ENCODE peak calls at places on chromosomes 6 and 20, in six cellular contexts. G is right lobe of liver, S is adrenal gland, H is upper lobe of left lung, X is esophagus squamous epithelium, W is colonic mucosa. D is an unnamed sample.

GRCh38 chr6:20833881-20834515 is 299.7 kb downstream of the CDKAL1 start:
- DNase-seq in G (no peak), X (no peak), H (no peak), S (no peak), W (no peak), D (no peak)

GRCh38 chr20:63847374-63848002 is 13.8 kb upstream of the ABHD16B start:
- DNase-seq in S (no peak), W (no peak), G (no peak), X (no peak), H (no peak), D (no peak)

GRCh38 chr6:139943391-139943790 is 568.9 kb upstream of the CITED2 start:
- DNase-seq in X (no peak), W (no peak), H (no peak), G (no peak), S (no peak), D (no peak)

GRCh38 chr6:166466178-166467122 is 83.7 kb upstream of the MPC1 start:
- DNase-seq in S (no peak), H (peak), W (no peak), X (no peak), G (no peak), D (no peak)

GRCh38 chr20:40188319-40188718 is 500.7 kb downstream of the MAFB start:
- DNase-seq in S (no peak), G (no peak), W (no peak), X (no peak), H (no peak), D (no peak)

GRCh38 chr6:41199427-41200246 is 1.3 kb downstream of the TREML2 start:
- DNase-seq in H (no peak), S (no peak), G (no peak), X (no peak), W (no peak), D (no peak)

GRCh38 chr20:52565614-52566013 is 374.0 kb upstream of the ZFP64 start:
- DNase-seq in S (no peak), X (no peak), H (no peak), W (no peak), G (no peak), D (no peak)

GRCh38 chr20:44970243-44970757 is 4.0 kb downstream of the STK4 start:
- DNase-seq in X (no peak), S (no peak), H (no peak), G (no peak), W (no peak), D (no peak)

GRCh38 chr6:113464536-113464935 is 392.6 kb upstream of the MARCKS start:
- DNase-seq in H (no peak), W (no peak), G (no peak), S (no peak), X (no peak), D (no peak)

GRCh38 chr6:158999154-158999668 is 791 bp downstream of the RSPH3 start:
- DNase-seq in W (no peak), H (peak), G (no peak), X (no peak), S (no peak), D (peak)

GRCh38 chr6:36676142-36677058 is 2.1 kb upstream of the CDKN1A start:
- DNase-seq in X (no peak), S (no peak), W (no peak), H (no peak), G (no peak), D (no peak)

GRCh38 chr6:45031601-45032000 is 296.5 kb upstream of the RUNX2 start:
- DNase-seq in G (no peak), W (no peak), X (no peak), S (no peak), H (no peak), D (no peak)

GRCh38 chr6:23990158-23990557 is 135.9 kb upstream of the NRSN1 start:
- DNase-seq in G (no peak), W (no peak), H (no peak), X (no peak), S (no peak), D (no peak)

GRCh38 chr6:33050013-33050800 is 23.2 kb downstream of the HLA-DPA1 start:
- DNase-seq in G (no peak), S (no peak), X (no peak), W (no peak), H (no peak), D (no peak)

GRCh38 chr6:128158496-128158895 is 257.6 kb upstream of the THEMIS start:
- DNase-seq in X (no peak), G (no peak), H (no peak), W (no peak), S (no peak), D (no peak)

GRCh38 chr20:51156041-51156795 is 133.3 kb upstream of the KCNG1 start:
- DNase-seq in S (no peak), W (peak), G (no peak), X (no peak), H (no peak), D (no peak)

GRCh38 chr20:43571310-43571709 is 12.5 kb downstream of the SGK2 start:
- DNase-seq in X (no peak), W (no peak), H (no peak), S (no peak), G (no peak), D (no peak)

GRCh38 chr20:62739581-62740285 is 31.1 kb downstream of the NTSR1 start:
- DNase-seq in G (no peak), W (peak), H (peak), S (peak), X (no peak), D (no peak)

GRCh38 chr6:168583821-168584220 is 142.8 kb downstream of the SMOC2 start:
- DNase-seq in H (peak), G (no peak), X (no peak), W (no peak), S (no peak), D (no peak)

GRCh38 chr6:149271348-149272340 is 45.9 kb upstream of the TAB2 start:
- DNase-seq in W (no peak), S (no peak), G (no peak), X (peak), H (peak), D (no peak)

GRCh38 chr20:19806806-19807691 is 49.0 kb downstream of the RIN2 start:
- DNase-seq in W (no peak), H (peak), X (no peak), S (no peak), G (no peak), D (no peak)

GRCh38 chr20:33042430-33042829 is 11.0 kb downstream of the BPIFB6 start:
- DNase-seq in X (no peak), S (no peak), W (no peak), H (no peak), G (no peak), D (no peak)

GRCh38 chr6:125528614-125529013 is 220.8 kb upstream of the HEY2 start:
- DNase-seq in X (no peak), H (no peak), G (no peak), W (no peak), S (no peak), D (no peak)

GRCh38 chr20:21436186-21436585 is 38.9 kb upstream of the NKX2-4 start:
- DNase-seq in W (no peak), G (no peak), S (no peak), X (no peak), H (no peak), D (no peak)

GRCh38 chr20:5128886-5129285 is 2.1 kb downstream of the CDS2 start:
- DNase-seq in W (no peak), H (no peak), X (no peak), S (no peak), G (no peak), D (no peak)

GRCh38 chr20:46200582-46201570 is 82.8 kb downstream of the CD40 start:
- DNase-seq in H (no peak), W (no peak), G (no peak), X (no peak), S (no peak), D (no peak)

GRCh38 chr6:53673138-53673801 is 7.7 kb upstream of the KLHL31 start:
- DNase-seq in G (no peak), H (no peak), W (no peak), S (peak), X (no peak), D (no peak)

GRCh38 chr6:152642578-152643375 is 5.6 kb upstream of the SYNE1 start:
- DNase-seq in W (peak), X (no peak), G (peak), H (peak), S (peak), D (no peak)

GRCh38 chr20:47551841-47552240 is 50.2 kb downstream of the NCOA3 start:
- DNase-seq in W (no peak), G (no peak), H (no peak), X (no peak), S (peak), D (no peak)

GRCh38 chr20:25079171-25079570 is 2.8 kb downstream of the VSX1 start:
- DNase-seq in S (no peak), H (no peak), G (no peak), X (no peak), W (peak), D (no peak)

GRCh38 chr6:134315189-134315588 is 2.7 kb downstream of the SGK1 start:
- DNase-seq in S (no peak), G (no peak), W (no peak), H (no peak), X (no peak), D (no peak)

GRCh38 chr20:8414611-8415274 is 282.7 kb downstream of the PLCB1 start:
- DNase-seq in X (no peak), S (no peak), G (no peak), W (no peak), H (no peak), D (no peak)

GRCh38 chr6:62803094-62803493 is 408.2 kb upstream of the FKBP1C start:
- DNase-seq in S (no peak), X (no peak), G (no peak), W (no peak), H (no peak), D (no peak)

DNA sequence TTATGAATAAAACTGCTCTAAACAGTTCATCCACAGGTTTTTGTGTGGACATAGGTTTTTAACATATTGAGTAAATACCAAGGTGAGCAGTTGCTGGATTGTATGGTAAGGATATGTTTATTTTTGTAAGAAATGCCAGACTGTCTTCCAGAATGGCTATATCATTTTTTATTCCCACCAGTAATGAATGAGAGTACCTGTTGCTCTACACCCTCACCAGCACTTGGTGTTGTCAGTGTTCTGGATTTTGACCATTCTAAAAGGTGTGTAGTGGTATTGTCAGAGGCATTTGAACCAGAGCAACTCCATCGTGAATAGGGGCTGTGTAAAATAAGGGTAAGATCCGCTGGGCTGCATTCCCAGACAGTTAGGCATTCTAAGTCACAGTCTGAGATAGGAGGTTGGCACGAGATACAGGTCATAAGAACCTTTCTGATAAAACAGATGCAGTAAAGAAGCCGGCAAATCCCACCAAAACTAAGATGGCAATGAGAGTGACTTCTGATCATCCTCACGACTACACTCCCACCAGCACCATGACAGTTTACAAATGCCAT is 12.9 kb upstream of the NT5E start:
- DNase-seq in W (no peak), G (no peak), S (no peak), H (no peak), X (no peak), D (no peak)
- H3K27ac ChIP-seq in W (no peak), G (no peak), S (no peak), H (no peak), X (no peak), D (no peak)

GRCh38 chr20:60389441-60389840 is 431.2 kb downstream of the CDH26 start:
- DNase-seq in H (no peak), G (no peak), S (no peak), X (no peak), W (no peak), D (no peak)
- TF ChIP-seq CTCF in H (no peak), G (no peak), S (no peak), X (no peak), W (no peak), D (no peak)

DNA sequence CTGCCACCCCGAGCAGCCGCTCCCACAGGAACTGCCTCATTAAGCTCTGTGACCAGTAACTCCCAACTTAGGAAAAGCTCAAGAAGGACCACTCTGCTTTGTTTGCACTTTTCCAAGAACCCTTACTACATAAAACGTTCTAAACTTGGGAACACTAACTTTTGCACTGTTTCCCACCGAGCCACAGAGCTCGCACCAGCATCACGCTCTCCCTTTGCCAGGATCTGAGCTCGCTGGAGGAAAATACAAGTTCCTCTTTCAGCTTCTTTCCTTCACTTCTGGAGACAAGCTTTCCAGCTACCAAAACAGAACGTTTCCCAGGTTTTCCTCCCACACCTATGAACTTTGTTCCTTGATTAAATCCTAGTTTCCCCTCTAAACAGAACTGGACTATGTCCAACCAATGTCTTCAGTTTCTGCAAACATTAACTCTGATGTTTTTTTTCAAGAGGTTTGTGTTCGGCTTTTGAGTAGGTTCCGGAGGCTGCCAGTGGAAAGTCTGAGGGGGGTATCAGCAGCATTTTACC is 135.3 kb downstream of the LY86 start:
- DNase-seq in H (peak), X (no peak), W (peak), S (no peak), G (no peak), D (no peak)
- H3K4me3 ChIP-seq in H (peak), X (peak), W (no peak), S (no peak), G (peak), D (peak)

DNA sequence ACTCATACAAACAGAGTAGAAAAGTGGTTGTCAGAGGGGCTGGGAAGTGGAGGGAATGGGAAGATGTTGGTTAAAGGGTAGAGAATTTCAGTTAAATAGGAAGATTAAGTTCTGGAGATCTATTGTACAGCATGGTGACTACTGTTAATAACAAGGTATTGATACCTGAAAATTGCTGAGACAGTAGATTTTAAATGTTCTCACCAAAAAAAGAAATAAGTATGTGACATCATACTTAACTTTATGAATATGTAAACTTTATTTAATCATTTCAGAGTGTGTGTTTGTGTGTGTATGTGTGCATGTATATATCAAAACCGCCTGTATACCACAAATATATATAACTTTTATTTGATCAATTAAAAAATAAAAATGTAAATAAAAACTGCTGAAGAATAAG is 896.4 kb downstream of the TFAP2A start:
- DNase-seq in W (no peak), G (no peak), H (no peak), S (no peak), X (no peak), D (no peak)
- H3K27ac ChIP-seq in W (no peak), G (no peak), H (no peak), S (no peak), X (no peak), D (no peak)

GRCh38 chr20:23061713-23062561 is 12.5 kb upstream of the THBD start:
- DNase-seq in S (peak), G (no peak), X (no peak), W (no peak), H (peak), D (no peak)
- TF ChIP-seq CTCF in S (peak), G (peak), X (peak), W (no peak), H (peak), D (peak)

GRCh38 chr20:61253640-61254511 is 1.8 kb downstream of the CDH4 start:
- DNase-seq in W (no peak), H (no peak), G (no peak), X (no peak), S (no peak), D (no peak)
- H3K4me3 ChIP-seq in W (no peak), H (peak), G (no peak), X (peak), S (no peak), D (peak)